ENCODE peak calls at places on chromosomes 12 and 14, in six cellular contexts. Z is psoas muscle; B is Peyer's patch; R is CD4-positive, alpha-beta T cell; D is lung; W is dorsolateral prefrontal cortex. S is an unnamed sample. For H3K27me3, the result is how much of the 10 kb centered on the place peaks cover.

GRCh38 chr12:121740847-121741246 is 28.3 kb downstream of the TMEM120B start:
- DNase-seq in Z (no peak), B (no peak), R (no peak), D (no peak), W (no peak), S (no peak)

GRCh38 chr14:98242903-98243302 is 1029.1 kb downstream of the BCL11B start:
- DNase-seq in Z (no peak), B (no peak), R (no peak), D (no peak), W (no peak), S (no peak)

GRCh38 chr14:102362545-102363181 is at the start of the genes CINP and TECPR2:
- DNase-seq in Z (peak), B (peak), R (peak), D (peak), W (peak), S (peak)

GRCh38 chr12:128286970-128287369 is 20.0 kb downstream of the TMEM132C start:
- DNase-seq in Z (peak), B (no peak), R (no peak), D (no peak), W (no peak), S (no peak)

GRCh38 chr14:59352951-59353350 is 112.2 kb downstream of the GPR135 start:
- DNase-seq in Z (no peak), B (no peak), R (no peak), D (no peak), W (no peak), S (no peak)

GRCh38 chr14:51079489-51079888 is 15.4 kb downstream of the TRIM9 start:
- DNase-seq in Z (no peak), B (no peak), R (no peak), D (no peak), W (no peak), S (no peak)

GRCh38 chr12:125187148-125187733 is 122.0 kb downstream of the AACS start:
- DNase-seq in Z (no peak), B (no peak), R (no peak), D (no peak), W (peak), S (no peak)

GRCh38 chr14:52875707-52876106 is 75.1 kb downstream of the FERMT2 start:
- DNase-seq in Z (no peak), B (no peak), R (no peak), D (no peak), W (no peak), S (no peak)

GRCh38 chr12:57810450-57810849 is 8.1 kb downstream of the AVIL start:
- DNase-seq in Z (no peak), B (no peak), R (no peak), D (no peak), W (no peak), S (no peak)

GRCh38 chr14:47438650-47439140 is 236.7 kb downstream of the MDGA2 start:
- DNase-seq in Z (no peak), B (no peak), R (no peak), D (no peak), W (no peak), S (no peak)

DNA sequence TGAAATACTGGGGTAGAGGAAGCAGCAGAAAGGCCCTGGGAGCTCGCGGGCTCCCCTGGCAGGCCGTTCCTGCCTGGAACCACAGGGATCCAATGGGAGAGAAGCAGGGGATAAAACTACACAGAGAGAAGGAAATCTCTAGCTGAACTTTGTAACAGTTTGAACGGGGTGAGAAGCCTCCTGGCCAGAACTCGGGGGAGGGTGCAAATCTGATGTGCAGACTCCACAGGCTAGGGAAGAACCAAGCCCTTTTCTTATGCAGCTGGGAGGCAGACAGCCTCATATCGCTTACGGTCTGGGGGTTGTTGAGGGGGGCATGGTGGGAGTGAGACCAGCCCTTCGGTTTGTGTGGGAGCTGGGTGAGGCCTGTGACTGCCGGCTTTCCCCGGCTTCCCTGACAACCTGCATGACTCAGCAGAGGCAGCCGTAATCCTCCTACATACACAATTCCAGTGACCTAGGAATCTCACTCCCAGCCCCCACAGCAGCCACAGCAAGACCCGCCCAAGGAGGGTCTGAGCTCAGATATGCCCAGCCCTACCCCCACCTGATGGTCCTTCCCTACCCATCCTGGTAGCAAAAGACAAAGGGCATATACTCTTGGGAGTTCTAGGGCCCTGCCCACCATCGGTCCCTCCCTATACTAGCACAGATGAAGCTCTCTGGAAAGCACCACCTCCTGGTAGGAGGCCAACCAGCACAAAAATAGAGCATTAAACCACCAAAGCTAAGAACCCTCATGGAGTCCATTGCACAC is 143.0 kb downstream of the TMTC1 start:
- DNase-seq in Z (no peak), B (no peak), R (no peak), D (no peak), W (peak), S (no peak)
- TF ChIP-seq CTCF in Z (no peak), B (peak), R (no peak), D (no peak), W (no peak), S (no peak)

GRCh38 chr12:48070033-48070432 is 35.8 kb downstream of the SENP1 start:
- DNase-seq in Z (no peak), B (no peak), R (no peak), D (no peak), W (no peak), S (no peak)
- H3K27me3 ChIP-seq in Z (under half), B (under half), R (under half), D (under half), W (under half), S (under half)

GRCh38 chr12:31021809-31022492 is 51.7 kb upstream of the DDX11 start:
- DNase-seq in Z (no peak), B (no peak), R (no peak), D (no peak), W (no peak), S (no peak)
- TF ChIP-seq CTCF in Z (no peak), B (no peak), R (no peak), D (no peak), W (no peak), S (no peak)

DNA sequence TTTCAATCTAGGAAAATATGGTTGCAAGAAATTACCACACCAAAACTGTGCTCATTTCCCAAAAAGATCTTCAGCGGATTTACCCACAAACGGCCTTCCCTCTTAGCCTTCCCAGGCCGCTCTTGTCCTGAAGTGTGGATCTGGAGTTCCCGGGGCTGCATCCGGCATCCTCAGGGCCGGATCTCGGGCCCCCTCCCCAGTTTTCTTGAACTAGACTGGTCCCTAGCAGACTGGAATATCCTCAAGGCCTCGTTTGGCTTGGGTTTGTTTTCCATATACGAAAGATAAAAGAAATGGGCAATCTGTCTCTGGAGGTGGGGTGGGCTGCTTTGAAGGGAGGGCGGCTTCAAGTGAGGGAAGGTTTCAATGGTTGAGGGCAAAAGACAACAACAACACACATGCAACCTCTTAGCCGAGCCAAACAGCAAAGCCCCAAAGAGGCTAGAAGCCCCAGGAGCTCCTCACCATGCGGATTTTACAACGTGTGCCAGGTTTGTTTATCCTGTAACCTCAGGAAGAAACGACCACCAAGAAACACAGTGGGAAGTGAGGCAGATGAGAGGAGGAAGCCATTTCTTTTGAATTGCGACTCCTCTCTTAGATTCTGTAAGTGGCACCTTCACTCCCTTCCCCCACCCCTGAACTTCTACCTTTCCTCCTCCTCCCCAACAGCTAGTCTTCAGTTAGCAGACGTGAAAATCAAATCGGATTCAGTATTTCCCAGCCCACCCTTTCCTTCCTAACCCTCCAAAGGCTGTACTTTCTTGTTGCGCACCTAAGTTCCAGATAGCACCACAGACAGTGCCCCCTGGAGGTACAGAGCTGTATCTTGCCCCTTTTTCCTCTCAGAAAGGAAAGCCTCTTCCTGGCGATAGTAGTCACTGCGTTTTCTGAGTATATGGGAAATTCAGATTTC is 2.6 kb downstream of the MYF6 start:
- DNase-seq in Z (peak), B (no peak), R (no peak), D (no peak), W (no peak), S (no peak)
- H3K27me3 ChIP-seq in Z (under half), B (under half), R (under half), D (under half), W (under half), S (under half)

GRCh38 chr12:3833670-3834310 is 39.4 kb downstream of the PARP11 start:
- DNase-seq in Z (no peak), B (no peak), R (no peak), D (no peak), W (no peak), S (no peak)
- TF ChIP-seq CTCF in Z (no peak), B (no peak), R (no peak), D (no peak), W (no peak), S (no peak)

GRCh38 chr12:2743478-2743877 is 51.3 kb upstream of the FKBP4 start:
- DNase-seq in Z (no peak), B (no peak), R (no peak), D (no peak), W (no peak), S (no peak)

GRCh38 chr12:2749580-2749979 is 45.2 kb upstream of the FKBP4 start:
- DNase-seq in Z (no peak), B (no peak), R (no peak), D (no peak), W (no peak), S (no peak)

GRCh38 chr12:2751230-2751629 is 43.5 kb upstream of the FKBP4 start:
- DNase-seq in Z (no peak), B (no peak), R (no peak), D (no peak), W (no peak), S (no peak)

GRCh38 chr12:2750185-2750584 is 44.6 kb upstream of the FKBP4 start:
- DNase-seq in Z (no peak), B (no peak), R (no peak), D (no peak), W (no peak), S (no peak)

GRCh38 chr12:2745655-2746054 is 49.1 kb upstream of the FKBP4 start:
- DNase-seq in Z (no peak), B (no peak), R (no peak), D (no peak), W (no peak), S (no peak)
- H3K27me3 ChIP-seq in Z (under half), B (under half), R (under half), D (under half), W (under half), S (under half)

GRCh38 chr14:24310666-24311604 is at the start of gene LTB4R:
- DNase-seq in Z (peak), B (peak), R (peak), D (peak), W (peak), S (peak)
- TF ChIP-seq CTCF in Z (peak), B (peak), R (peak), D (no peak), W (peak), S (no peak)

GRCh38 chr14:100899841-100900771 is 3.4 kb downstream of the RTL1 start:
- DNase-seq in Z (no peak), B (no peak), R (no peak), D (peak), W (no peak), S (no peak)

GRCh38 chr14:100900837-100901390 is 2.6 kb downstream of the RTL1 start:
- DNase-seq in Z (no peak), B (no peak), R (no peak), D (peak), W (no peak), S (no peak)

GRCh38 chr14:100902792-100903191 is 730 bp downstream of the RTL1 start:
- DNase-seq in Z (no peak), B (no peak), R (no peak), D (peak), W (no peak), S (no peak)

GRCh38 chr14:100902295-100902694 is 1.2 kb downstream of the RTL1 start:
- DNase-seq in Z (no peak), B (no peak), R (no peak), D (peak), W (no peak), S (no peak)

GRCh38 chr14:100901391-100902183 is 1.9 kb downstream of the RTL1 start:
- DNase-seq in Z (no peak), B (no peak), R (no peak), D (peak), W (no peak), S (no peak)
- H3K27me3 ChIP-seq in Z (half or more), B (under half), R (half or more), D (under half), W (under half), S (under half)

DNA sequence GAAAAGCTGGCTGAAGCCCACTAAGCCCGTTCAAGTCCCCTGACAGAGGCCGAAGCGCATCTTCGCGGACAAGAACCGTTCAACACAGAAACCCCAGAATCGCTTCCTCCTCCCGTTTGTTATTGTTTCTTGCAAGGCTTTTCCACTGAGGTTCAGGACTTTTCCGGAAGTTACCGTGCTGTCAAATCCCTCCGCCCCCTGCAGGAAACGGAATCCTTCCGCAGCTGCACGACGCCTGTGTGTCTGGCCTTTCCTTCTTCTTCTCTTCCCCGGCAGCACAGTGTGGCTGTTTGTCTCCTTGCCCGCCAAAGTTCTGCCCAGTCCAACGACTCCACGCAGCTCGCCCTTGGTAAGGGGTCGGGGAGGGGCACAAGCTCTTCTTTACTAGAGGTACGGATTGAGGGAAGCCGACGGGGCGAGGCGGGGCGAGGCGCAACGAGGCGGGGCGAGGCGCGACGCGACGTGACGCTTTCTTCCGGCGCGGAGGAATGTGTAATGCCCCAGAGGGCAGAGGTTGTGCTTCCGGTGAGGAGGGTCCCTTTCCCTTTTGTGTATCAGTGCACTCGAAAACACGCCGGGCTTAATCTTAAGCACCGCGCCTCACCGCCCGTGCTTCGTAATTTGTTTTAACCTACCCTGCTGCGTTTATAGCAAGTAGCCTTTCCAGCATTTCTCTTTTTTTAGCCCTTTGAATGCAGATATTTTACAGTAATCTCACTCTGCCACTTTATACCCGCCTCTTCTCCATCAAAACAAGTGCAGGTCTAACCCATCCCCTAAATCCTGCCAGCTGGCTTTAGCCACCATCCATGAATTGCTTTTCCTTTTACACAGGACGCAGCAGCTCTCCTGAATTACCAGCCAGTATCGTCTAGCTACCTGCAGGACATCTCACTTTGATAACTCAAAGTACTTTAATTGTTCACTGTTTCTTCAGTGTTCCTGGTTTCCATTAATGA is at the start of gene KDM5A:
- DNase-seq in Z (peak), B (peak), R (peak), D (peak), W (peak), S (peak)
- TF ChIP-seq CTCF in Z (no peak), B (peak), R (no peak), D (no peak), W (no peak), S (no peak)

DNA sequence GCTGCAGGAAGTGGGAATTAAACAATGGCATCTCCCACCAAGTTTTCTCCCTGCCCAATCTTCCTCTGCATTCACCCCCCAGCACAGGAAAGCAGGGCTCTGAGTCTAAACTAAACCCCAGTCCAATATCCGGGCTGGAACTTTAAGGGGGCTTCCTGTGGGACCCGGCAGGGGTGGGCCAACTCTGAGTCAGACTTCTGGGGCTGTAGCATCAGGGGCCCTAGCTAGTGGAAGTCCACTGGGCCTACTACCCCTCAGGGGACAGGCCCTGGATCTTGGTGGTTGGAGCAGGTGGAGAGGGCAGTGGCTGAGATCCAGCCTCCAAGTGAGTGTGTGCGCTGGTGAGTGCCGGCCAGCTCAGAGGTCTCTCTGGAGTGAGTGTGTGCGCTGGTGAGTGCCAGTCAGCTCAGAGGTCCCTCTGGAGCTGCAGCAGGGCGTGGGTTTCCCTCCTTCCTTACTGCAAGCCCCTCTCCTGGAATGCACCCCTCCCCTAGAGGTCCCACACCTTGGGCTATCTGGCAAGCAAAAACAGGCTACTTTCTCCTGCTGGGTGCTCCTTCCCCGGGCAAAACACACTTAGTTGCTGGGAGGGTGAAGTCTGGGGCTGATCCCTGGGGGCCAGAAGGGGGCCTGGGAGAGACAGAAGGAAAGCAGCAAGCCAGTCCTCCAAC is 5.6 kb upstream of the LHX5 start:
- DNase-seq in Z (no peak), B (no peak), R (no peak), D (no peak), W (no peak), S (no peak)
- H3K27me3 ChIP-seq in Z (half or more), B (under half), R (half or more), D (under half), W (half or more), S (under half)